ENCODE peak calls at places on chromosome X, in four cellular contexts. One of them, this sample, is unnamed.

GRCh38 chrX:129600981-129601424 is 53.8 kb downstream of the APLN start:
- DNase-seq in renal cortical epithelial cell: no peak
- DNase-seq in anterior cingulate cortex: peak; percentile 23
- DNase-seq in stimulated activated CD8-positive, alpha-beta memory T cell treated with anti-CD3 and anti-CD28 coated beads, Interleukin-2, amount 100 ng/mL, for 48 hours: no peak
- DNase-seq in this sample: peak; percentile 26

GRCh38 chrX:54029543-54030143 is 14.6 kb downstream of the PHF8 start:
- DNase-seq in renal cortical epithelial cell: peak; percentile 41
- DNase-seq in anterior cingulate cortex: no peak
- DNase-seq in stimulated activated CD8-positive, alpha-beta memory T cell treated with anti-CD3 and anti-CD28 coated beads, Interleukin-2, amount 100 ng/mL, for 48 hours: no peak
- DNase-seq in this sample: peak; percentile 16

GRCh38 chrX:41670108-41670507 is 18.7 kb upstream of the GPR34 start:
- DNase-seq in renal cortical epithelial cell: peak; percentile 58
- DNase-seq in anterior cingulate cortex: no peak
- DNase-seq in stimulated activated CD8-positive, alpha-beta memory T cell treated with anti-CD3 and anti-CD28 coated beads, Interleukin-2, amount 100 ng/mL, for 48 hours: no peak
- DNase-seq in this sample: no peak

GRCh38 chrX:152810403-152810802 is 20.2 kb downstream of the CETN2 start:
- DNase-seq in renal cortical epithelial cell: no peak
- DNase-seq in anterior cingulate cortex: peak; percentile 9
- DNase-seq in stimulated activated CD8-positive, alpha-beta memory T cell treated with anti-CD3 and anti-CD28 coated beads, Interleukin-2, amount 100 ng/mL, for 48 hours: no peak
- DNase-seq in this sample: no peak

GRCh38 chrX:154412468-154412867 is 1.1 kb downstream of the TAFAZZIN start:
- DNase-seq in renal cortical epithelial cell: no peak
- DNase-seq in anterior cingulate cortex: no peak
- DNase-seq in stimulated activated CD8-positive, alpha-beta memory T cell treated with anti-CD3 and anti-CD28 coated beads, Interleukin-2, amount 100 ng/mL, for 48 hours: no peak
- DNase-seq in this sample: no peak

GRCh38 chrX:119996600-119997524 is 53.3 kb upstream of the NKAP start:
- DNase-seq in renal cortical epithelial cell: no peak
- DNase-seq in anterior cingulate cortex: no peak
- DNase-seq in stimulated activated CD8-positive, alpha-beta memory T cell treated with anti-CD3 and anti-CD28 coated beads, Interleukin-2, amount 100 ng/mL, for 48 hours: no peak
- DNase-seq in this sample: no peak

GRCh38 chrX:50618788-50619558 is 148.3 kb upstream of the DGKK start:
- DNase-seq in renal cortical epithelial cell: peak; percentile 2
- DNase-seq in anterior cingulate cortex: no peak
- DNase-seq in stimulated activated CD8-positive, alpha-beta memory T cell treated with anti-CD3 and anti-CD28 coated beads, Interleukin-2, amount 100 ng/mL, for 48 hours: no peak
- DNase-seq in this sample: no peak

GRCh38 chrX:40174594-40175415 is 77.0 kb upstream of the BCOR start:
- DNase-seq in renal cortical epithelial cell: no peak
- DNase-seq in anterior cingulate cortex: no peak
- DNase-seq in stimulated activated CD8-positive, alpha-beta memory T cell treated with anti-CD3 and anti-CD28 coated beads, Interleukin-2, amount 100 ng/mL, for 48 hours: no peak
- DNase-seq in this sample: no peak

GRCh38 chrX:48472225-48472624 is 2.2 kb upstream of the SLC38A5 start:
- DNase-seq in renal cortical epithelial cell: no peak
- DNase-seq in anterior cingulate cortex: no peak
- DNase-seq in stimulated activated CD8-positive, alpha-beta memory T cell treated with anti-CD3 and anti-CD28 coated beads, Interleukin-2, amount 100 ng/mL, for 48 hours: no peak
- DNase-seq in this sample: no peak

GRCh38 chrX:12581546-12581945 is 209.7 kb upstream of the PRPS2 start:
- DNase-seq in renal cortical epithelial cell: no peak
- DNase-seq in anterior cingulate cortex: no peak
- DNase-seq in stimulated activated CD8-positive, alpha-beta memory T cell treated with anti-CD3 and anti-CD28 coated beads, Interleukin-2, amount 100 ng/mL, for 48 hours: no peak
- DNase-seq in this sample: no peak

GRCh38 chrX:40062525-40063193 is 35.1 kb downstream of the BCOR start:
- DNase-seq in renal cortical epithelial cell: no peak
- DNase-seq in anterior cingulate cortex: no peak
- DNase-seq in stimulated activated CD8-positive, alpha-beta memory T cell treated with anti-CD3 and anti-CD28 coated beads, Interleukin-2, amount 100 ng/mL, for 48 hours: no peak
- DNase-seq in this sample: no peak

GRCh38 chrX:45134775-45135174 is 65.9 kb downstream of the DIPK2B start:
- DNase-seq in renal cortical epithelial cell: no peak
- DNase-seq in anterior cingulate cortex: no peak
- DNase-seq in stimulated activated CD8-positive, alpha-beta memory T cell treated with anti-CD3 and anti-CD28 coated beads, Interleukin-2, amount 100 ng/mL, for 48 hours: no peak
- DNase-seq in this sample: no peak